ENCODE peak calls at places on chromosomes 11 and 22, in six cellular contexts. S, U, C, E, W and X are unnamed samples.

GRCh38 chr11:107590460-107591097 is 368 bp upstream of the ELMOD1 start:
- DNase-seq in S (no peak), U (no peak), C (no peak), E (peak; percentile 16), W (no peak), X (peak; percentile 24)

GRCh38 chr22:50325444-50326224 is 1.2 kb downstream of the DENND6B start:
- DNase-seq in S (no peak), U (no peak), C (no peak), E (no peak), W (no peak), X (no peak)

GRCh38 chr11:3905080-3905953 is 49.9 kb downstream of the STIM1 start:
- DNase-seq in S (no peak), U (no peak), C (peak; percentile 62), E (no peak), W (no peak), X (no peak)

GRCh38 chr22:48444320-48445112 is 1383.2 kb downstream of the BRD1 start:
- DNase-seq in S (no peak), U (no peak), C (no peak), E (no peak), W (peak; percentile 20), X (no peak)

GRCh38 chr11:7564803-7565202 is 51.0 kb downstream of the PPFIBP2 start:
- DNase-seq in S (no peak), U (no peak), C (no peak), E (no peak), W (no peak), X (no peak)

GRCh38 chr11:111518668-111519067 is 4.1 kb downstream of the HOATZ start:
- DNase-seq in S (no peak), U (no peak), C (no peak), E (no peak), W (no peak), X (no peak)

GRCh38 chr11:10426475-10426874 is 28.6 kb upstream of the AMPD3 start:
- DNase-seq in S (no peak), U (no peak), C (no peak), E (no peak), W (no peak), X (no peak)

GRCh38 chr22:47631571-47632102 is 869.2 kb downstream of the TBC1D22A start:
- DNase-seq in S (peak; percentile 76), U (no peak), C (no peak), E (no peak), W (no peak), X (no peak)

GRCh38 chr11:67031791-67032561 is 9.0 kb downstream of the SYT12 start:
- DNase-seq in S (no peak), U (no peak), C (no peak), E (no peak), W (no peak), X (no peak)